ENCODE peak calls at places on chromosomes 5 and 9, in five cellular contexts. R is lower leg skin, Q is fibroblast of mammary gland, H is cardiac muscle cell, W is body of pancreas. Y is an unnamed sample.

GRCh38 chr9:125649315-125649714 is 57.7 kb downstream of the MAPKAP1 start:
- DNase-seq in Q (peak), H (peak), R (no peak), W (peak), Y (no peak)

GRCh38 chr9:85112933-85113418 is 443.4 kb downstream of the NTRK2 start:
- DNase-seq in R (no peak), W (no peak), H (no peak), Q (no peak), Y (no peak)

GRCh38 chr9:35659340-35659739 is 1.2 kb downstream of the CCDC107 start:
- DNase-seq in W (no peak), H (peak), R (no peak), Q (peak), Y (no peak)

GRCh38 chr5:59133801-59134261 is 551.0 kb downstream of the RAB3C start:
- DNase-seq in H (peak), Q (peak), R (no peak), W (no peak), Y (no peak)

GRCh38 chr9:2157277-2158105 is 142.3 kb downstream of the SMARCA2 start:
- DNase-seq in R (peak), Q (peak), H (peak), W (peak), Y (no peak)

GRCh38 chr5:159198063-159199036 is 11.0 kb downstream of the RNF145 start:
- DNase-seq in R (no peak), Q (no peak), W (no peak), H (no peak), Y (no peak)

GRCh38 chr9:37749129-37749528 is 4.5 kb upstream of the TRMT10B start:
- DNase-seq in H (no peak), R (no peak), W (no peak), Q (no peak), Y (no peak)

GRCh38 chr5:78504726-78505431 is 143.7 kb downstream of the LHFPL2 start:
- DNase-seq in W (peak), R (peak), Q (peak), H (peak), Y (no peak)

GRCh38 chr9:98228392-98229089 is 26.9 kb downstream of the TBC1D2 start:
- DNase-seq in R (no peak), W (no peak), H (no peak), Q (no peak), Y (no peak)

GRCh38 chr5:58322453-58322852 is 137.4 kb downstream of the PLK2 start:
- DNase-seq in R (no peak), Q (peak), W (no peak), H (peak), Y (no peak)

GRCh38 chr5:91206734-91207133 is 176.4 kb downstream of the ARRDC3 start:
- DNase-seq in H (peak), R (no peak), Q (peak), W (no peak), Y (no peak)

GRCh38 chr5:174825587-174825986 is 101.2 kb downstream of the MSX2 start:
- DNase-seq in W (no peak), H (peak), R (no peak), Q (peak), Y (no peak)

GRCh38 chr9:93111001-93111370 is 15.0 kb downstream of the CARD19 start:
- DNase-seq in Q (no peak), W (peak), H (no peak), R (no peak), Y (no peak)

GRCh38 chr5:44891116-44891515 is 82.4 kb downstream of the MRPS30 start:
- DNase-seq in R (no peak), W (no peak), H (no peak), Q (no peak), Y (no peak)

GRCh38 chr5:153831976-153832375 is 206.7 kb downstream of the FAM114A2 start:
- DNase-seq in R (no peak), Q (peak), H (peak), W (no peak), Y (no peak)

GRCh38 chr5:115297043-115297442 is 589 bp upstream of the CCDC112 start:
- DNase-seq in W (peak), R (no peak), H (peak), Q (peak), Y (no peak)

GRCh38 chr5:172605466-172605865 is 35.6 kb upstream of the NEURL1B start:
- DNase-seq in R (no peak), H (no peak), Q (no peak), W (no peak), Y (no peak)

GRCh38 chr5:134142806-134143205 is 28.3 kb downstream of the TCF7 start:
- DNase-seq in R (peak), Q (no peak), H (no peak), W (no peak), Y (no peak)

GRCh38 chr5:149849280-149849985 is 95.2 kb downstream of the PDE6A start:
- DNase-seq in R (no peak), W (no peak), Q (no peak), H (no peak), Y (no peak)

GRCh38 chr5:54146906-54147305 is 163.5 kb downstream of the ARL15 start:
- DNase-seq in Q (no peak), W (no peak), H (no peak), R (no peak), Y (no peak)

GRCh38 chr9:119968837-119969707 is 599.8 kb upstream of the BRINP1 start:
- DNase-seq in R (peak), Q (peak), W (peak), H (peak), Y (no peak)

GRCh38 chr9:107636596-107637405 is 147.2 kb upstream of the KLF4 start:
- DNase-seq in Q (peak), W (no peak), R (no peak), H (peak), Y (no peak)

GRCh38 chr5:176954050-176954449 is 52.5 kb downstream of the UIMC1 start:
- DNase-seq in W (no peak), H (no peak), R (no peak), Q (no peak), Y (no peak)

GRCh38 chr9:79695531-79696218 is 123.9 kb downstream of the TLE4 start:
- DNase-seq in R (no peak), W (no peak), H (no peak), Q (no peak), Y (no peak)

GRCh38 chr5:132279801-132280200 is 14.4 kb upstream of the SLC22A4 start:
- DNase-seq in Q (no peak), H (no peak), R (no peak), W (no peak), Y (no peak)

GRCh38 chr5:175847061-175847460 is 24.3 kb upstream of the CPLX2 start:
- DNase-seq in R (no peak), Q (no peak), W (no peak), H (no peak), Y (no peak)

GRCh38 chr9:89564257-89564878 is 40.4 kb upstream of the GADD45G start:
- DNase-seq in W (no peak), H (peak), Q (no peak), R (no peak), Y (no peak)

GRCh38 chr9:116580853-116581252 is 106.3 kb upstream of the TRIM32 start:
- DNase-seq in Q (peak), H (peak), R (no peak), W (no peak), Y (no peak)

DNA sequence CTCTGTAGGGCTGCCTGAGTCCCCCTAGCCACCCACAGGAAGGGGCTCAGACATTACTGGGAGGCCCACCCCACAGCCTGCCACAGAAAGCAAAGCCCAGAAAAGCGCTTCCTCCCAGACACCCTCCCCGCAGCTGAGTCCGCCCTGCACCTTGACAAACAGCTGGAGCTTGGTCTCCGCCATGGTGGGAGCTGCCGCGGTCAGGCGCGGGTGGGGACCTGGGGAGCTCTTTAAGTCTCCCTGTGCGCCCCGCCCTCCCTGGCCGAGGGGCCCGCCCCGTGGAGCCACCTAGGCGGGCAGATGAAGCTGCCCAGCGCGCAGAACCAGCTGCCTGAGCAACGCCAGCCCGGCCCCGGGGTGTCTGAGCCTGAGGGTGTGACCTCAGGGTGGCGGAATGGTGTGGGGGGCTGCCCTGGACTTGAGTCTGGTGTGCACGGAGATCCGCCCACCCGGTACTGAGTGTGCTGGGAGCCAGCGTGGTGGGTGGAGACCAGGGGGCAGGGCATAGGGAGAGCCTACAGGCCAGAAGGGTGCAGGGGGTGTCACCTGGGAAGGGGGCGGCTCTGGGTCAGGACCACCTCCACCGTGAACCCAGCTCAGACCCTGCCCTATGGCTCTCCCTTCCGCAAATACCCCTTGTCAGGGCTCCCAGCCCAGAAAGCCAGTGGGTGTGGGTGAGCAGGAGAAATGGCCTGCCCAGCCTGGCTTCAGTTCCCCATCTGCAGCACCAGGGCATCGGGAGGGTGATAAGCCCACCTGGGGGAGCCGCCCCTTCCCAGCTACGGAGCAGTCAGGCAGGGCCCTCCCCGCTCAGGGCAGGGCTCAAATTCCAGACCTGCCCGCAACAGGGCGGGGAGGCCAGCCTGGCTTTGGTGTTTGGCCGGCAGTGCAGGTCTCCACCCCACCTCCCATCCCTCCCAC is at the start of gene CLIC3:
- DNase-seq in H (no peak), Q (no peak), W (no peak), R (no peak), Y (no peak)
- H3K4me3 ChIP-seq in H (no peak), Q (no peak), W (no peak), R (no peak), Y (peak)

GRCh38 chr5:34774139-34774538 is 64.8 kb upstream of the TTC23L start:
- DNase-seq in W (no peak), Q (no peak), H (no peak), R (no peak), Y (no peak)

GRCh38 chr5:34772267-34772666 is 66.7 kb upstream of the TTC23L start:
- DNase-seq in R (no peak), H (no peak), W (no peak), Q (no peak), Y (no peak)

GRCh38 chr5:34772691-34773090 is 66.3 kb upstream of the TTC23L start:
- DNase-seq in Q (no peak), R (no peak), H (no peak), W (no peak), Y (no peak)

GRCh38 chr5:34778451-34778850 is 60.5 kb upstream of the TTC23L start:
- DNase-seq in Q (no peak), H (no peak), R (no peak), W (no peak), Y (no peak)

DNA sequence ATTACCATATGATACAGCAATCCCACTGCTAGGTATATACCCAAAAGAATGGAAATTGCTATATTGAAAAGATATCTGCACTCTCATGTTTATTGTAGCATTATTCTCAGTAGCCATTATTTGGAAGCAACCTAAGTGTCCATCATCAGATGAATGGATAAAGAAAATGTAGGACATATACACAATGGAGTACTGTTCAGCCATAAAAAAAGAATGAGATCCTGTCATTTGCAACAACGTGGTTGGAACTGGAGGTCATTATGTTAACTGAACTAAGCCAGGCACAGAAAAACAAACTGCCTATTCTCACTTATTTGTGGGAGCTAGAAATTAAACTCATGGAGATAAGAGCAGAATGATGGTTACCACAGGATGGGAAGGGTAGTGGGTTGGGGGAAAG is 63.1 kb upstream of the TTC23L start:
- DNase-seq in Q (no peak), H (no peak), R (no peak), W (no peak), Y (no peak)
- H3K4me3 ChIP-seq in Q (no peak), H (no peak), R (no peak), W (no peak), Y (no peak)

DNA sequence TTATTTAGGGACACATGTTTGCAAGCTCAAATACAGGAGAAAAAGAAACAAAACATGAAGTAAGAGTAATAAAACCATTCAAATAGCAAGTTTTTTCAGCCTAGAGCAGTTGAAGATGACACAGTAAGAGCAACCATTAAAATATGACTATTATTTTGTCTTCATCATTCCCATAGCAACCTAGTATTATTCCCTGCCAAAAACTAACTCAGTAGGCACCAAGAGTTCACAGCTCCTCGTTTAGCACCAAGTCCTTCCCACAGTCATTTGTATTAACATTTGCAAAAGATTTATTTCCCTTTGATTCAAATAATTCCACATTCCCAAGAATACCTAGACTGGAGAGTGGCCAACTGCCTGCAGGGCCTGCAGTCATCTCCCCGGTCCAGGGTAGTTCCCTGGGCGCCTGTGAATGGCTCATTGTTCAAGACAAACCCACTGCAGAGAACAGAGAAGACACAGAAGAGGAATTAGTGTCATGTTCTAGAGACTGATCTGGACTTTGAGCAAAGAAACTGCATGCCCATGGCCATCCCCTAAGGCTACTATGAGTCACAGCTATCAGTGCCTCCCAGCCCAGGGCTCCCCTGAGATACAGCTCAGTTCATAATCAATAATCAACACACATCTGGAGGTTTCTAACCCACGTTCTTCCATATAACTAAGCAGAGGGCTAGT is 139.1 kb upstream of the MAP3K1 start:
- DNase-seq in H (no peak), W (no peak), Q (no peak), R (no peak), Y (no peak)
- H3K4me3 ChIP-seq in H (no peak), W (no peak), Q (no peak), R (no peak), Y (no peak)

DNA sequence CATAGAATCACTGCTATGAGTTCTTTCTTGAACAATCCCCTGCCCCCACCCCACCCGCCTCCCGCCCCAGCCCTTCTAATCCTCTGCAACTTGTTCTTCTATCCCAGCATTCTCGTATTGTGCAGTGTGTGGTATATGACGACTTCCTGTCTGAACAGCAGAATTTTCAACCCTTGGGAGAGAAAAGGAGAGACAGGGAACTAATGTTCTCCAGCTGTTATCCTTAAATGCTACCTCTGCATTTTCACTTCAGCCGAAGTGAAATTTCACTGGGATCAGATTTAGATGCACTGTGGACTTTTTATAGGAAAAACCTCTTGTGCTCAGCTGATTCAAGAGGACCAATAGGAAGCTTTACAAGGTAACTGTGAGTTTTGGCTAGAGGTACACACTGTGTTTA is 2.2 kb downstream of the FBXL7 start:
- DNase-seq in H (peak), Q (peak), W (no peak), R (no peak), Y (no peak)
- H3K4me3 ChIP-seq in H (peak), Q (peak), W (no peak), R (no peak), Y (peak)

Y was measured in esophagus squamous epithelium.